ENCODE peak calls at places on chromosome 12, in ten cellular contexts. R is foreskin keratinocyte, V is pancreas, A is RWPE2, M is stomach, L is lower lobe of right lung, N is Peyer's patch, B is uterus, G is RWPE1, F is ovary. Y is an unnamed sample.

GRCh38 chr12:93913845-93914244 is 234.5 kb upstream of the PLXNC1 start:
- DNase-seq in R (no peak), V (no peak), A (no peak), M (no peak), L (no peak), N (no peak), B (no peak), G (no peak), F (no peak), Y (peak)

GRCh38 chr12:40016960-40017359 is 88.9 kb downstream of the SLC2A13 start:
- DNase-seq in R (no peak), V (no peak), A (no peak), M (no peak), L (no peak), N (peak), B (no peak), G (no peak), F (no peak), Y (no peak)

GRCh38 chr12:53324113-53324778 is 2.8 kb upstream of the AAAS start:
- DNase-seq in R (no peak), V (peak), A (no peak), M (peak), L (peak), N (peak), B (peak), G (no peak), F (peak), Y (peak)

GRCh38 chr12:6998708-6999451 is 19.4 kb downstream of the LPCAT3 start:
- DNase-seq in R (peak), V (peak), A (no peak), M (no peak), L (no peak), N (peak), B (no peak), G (peak), F (no peak), Y (peak)

GRCh38 chr12:14664434-14665023 is 31.9 kb downstream of the GUCY2C start:
- DNase-seq in R (no peak), V (no peak), A (no peak), M (peak), L (no peak), N (peak), B (no peak), G (peak), F (no peak), Y (peak)

GRCh38 chr12:43501705-43502104 is 50.3 kb downstream of the ADAMTS20 start:
- DNase-seq in R (no peak), V (no peak), A (no peak), M (no peak), L (no peak), N (no peak), B (no peak), G (peak), F (no peak), Y (peak)

GRCh38 chr12:41365653-41366131 is 177.6 kb downstream of the PDZRN4 start:
- DNase-seq in R (no peak), V (no peak), A (no peak), M (no peak), L (no peak), N (no peak), B (no peak), G (no peak), F (no peak), Y (no peak)

GRCh38 chr12:6345319-6346071 is 3.6 kb upstream of the TNFRSF1A start:
- DNase-seq in R (peak), V (peak), A (no peak), M (peak), L (no peak), N (peak), B (peak), G (peak), F (no peak), Y (peak)

GRCh38 chr12:120684523-120684932 is 2.4 kb upstream of the MLEC start:
- DNase-seq in R (no peak), V (no peak), A (no peak), M (no peak), L (no peak), N (no peak), B (no peak), G (no peak), F (no peak), Y (peak)

GRCh38 chr12:57738661-57739237 is at the start of gene AGAP2:
- DNase-seq in R (no peak), V (no peak), A (no peak), M (no peak), L (no peak), N (no peak), B (no peak), G (no peak), F (no peak), Y (no peak)

GRCh38 chr12:2682301-2683282 is 112.2 kb upstream of the FKBP4 start:
- DNase-seq in R (no peak), V (no peak), A (no peak), M (no peak), L (no peak), N (no peak), B (peak), G (peak), F (no peak), Y (peak)

GRCh38 chr12:123478762-123479161 is 20.8 kb downstream of the SNRNP35 start:
- DNase-seq in R (no peak), V (no peak), A (no peak), M (no peak), L (no peak), N (no peak), B (no peak), G (peak), F (no peak), Y (no peak)

GRCh38 chr12:106583578-106584103 is 837 bp downstream of the RFX4 start:
- DNase-seq in R (no peak), V (no peak), A (no peak), M (no peak), L (peak), N (no peak), B (no peak), G (no peak), F (no peak), Y (peak)

GRCh38 chr12:102965281-102966155 is 8.0 kb downstream of the ASCL1 start:
- DNase-seq in R (no peak), V (no peak), A (no peak), M (no peak), L (no peak), N (no peak), B (no peak), G (no peak), F (no peak), Y (no peak)

GRCh38 chr12:32595251-32595650 is 83.8 kb upstream of the DNM1L start:
- DNase-seq in R (peak), V (no peak), A (no peak), M (no peak), L (no peak), N (no peak), B (no peak), G (no peak), F (no peak), Y (peak)

GRCh38 chr12:68962855-68963455 is 30.0 kb upstream of the CPM start:
- DNase-seq in R (peak), V (no peak), A (no peak), M (no peak), L (no peak), N (no peak), B (no peak), G (no peak), F (no peak), Y (no peak)

GRCh38 chr12:15526033-15526432 is 203.7 kb downstream of the PTPRO start:
- DNase-seq in R (peak), V (no peak), A (no peak), M (no peak), L (no peak), N (no peak), B (no peak), G (no peak), F (no peak), Y (peak)

GRCh38 chr12:131836193-131836592 is 8.0 kb downstream of the MMP17 start:
- DNase-seq in R (no peak), V (no peak), A (no peak), M (no peak), L (no peak), N (no peak), B (no peak), G (no peak), F (no peak), Y (no peak)

GRCh38 chr12:9634177-9634803 is 26.6 kb upstream of the KLRB1 start:
- DNase-seq in R (no peak), V (peak), A (no peak), M (peak), L (no peak), N (peak), B (no peak), G (no peak), F (no peak), Y (peak)

GRCh38 chr12:100356646-100357223 is at the start of gene SLC17A8:
- DNase-seq in R (no peak), V (no peak), A (no peak), M (no peak), L (no peak), N (no peak), B (no peak), G (no peak), F (no peak), Y (no peak)

GRCh38 chr12:45518516-45519235 is 210.8 kb upstream of the ARID2 start:
- DNase-seq in R (no peak), V (no peak), A (no peak), M (no peak), L (no peak), N (no peak), B (no peak), G (no peak), F (no peak), Y (no peak)

GRCh38 chr12:103586132-103586531 is 941 bp upstream of the STAB2 start:
- DNase-seq in R (no peak), V (no peak), A (no peak), M (no peak), L (no peak), N (no peak), B (no peak), G (no peak), F (no peak), Y (no peak)

GRCh38 chr12:53750812-53751335 is 905 bp downstream of the CISTR start:
- DNase-seq in R (no peak), V (no peak), A (no peak), M (no peak), L (peak), N (peak), B (peak), G (no peak), F (peak), Y (no peak)

GRCh38 chr12:79689477-79690155 is 1.1 kb downstream of the PAWR start:
- DNase-seq in R (no peak), V (peak), A (no peak), M (peak), L (peak), N (peak), B (peak), G (no peak), F (peak), Y (peak)

GRCh38 chr12:75505706-75506312 is 5.6 kb downstream of the KRR1 start:
- DNase-seq in R (no peak), V (no peak), A (no peak), M (no peak), L (no peak), N (no peak), B (no peak), G (no peak), F (no peak), Y (no peak)

GRCh38 chr12:79934309-79935020 is 432 bp downstream of the PPP1R12A start:
- DNase-seq in R (peak), V (no peak), A (peak), M (peak), L (no peak), N (no peak), B (peak), G (peak), F (no peak), Y (no peak)

GRCh38 chr12:31868980-31869379 is 90.2 kb upstream of the RESF1 start:
- DNase-seq in R (peak), V (peak), A (peak), M (peak), L (no peak), N (no peak), B (no peak), G (peak), F (peak), Y (peak)

GRCh38 chr12:113720629-113721028 is 245.5 kb downstream of the RBM19 start:
- DNase-seq in R (no peak), V (no peak), A (no peak), M (no peak), L (no peak), N (no peak), B (no peak), G (no peak), F (no peak), Y (no peak)

GRCh38 chr12:63086149-63086915 is 64.7 kb downstream of the AVPR1A start:
- DNase-seq in R (no peak), V (no peak), A (no peak), M (peak), L (no peak), N (no peak), B (no peak), G (no peak), F (no peak), Y (no peak)

GRCh38 chr12:124633269-124633953 is 66.0 kb upstream of the NCOR2 start:
- DNase-seq in R (peak), V (no peak), A (no peak), M (no peak), L (no peak), N (no peak), B (no peak), G (peak), F (no peak), Y (peak)

GRCh38 chr12:44240186-44240585 is 404.3 kb downstream of the TMEM117 start:
- DNase-seq in R (no peak), V (no peak), A (no peak), M (no peak), L (no peak), N (no peak), B (no peak), G (no peak), F (no peak), Y (no peak)

GRCh38 chr12:60324746-60325145 is 728.9 kb downstream of the SLC16A7 start:
- DNase-seq in R (no peak), V (no peak), A (no peak), M (no peak), L (no peak), N (no peak), B (no peak), G (no peak), F (no peak), Y (no peak)

GRCh38 chr12:4133029-4133428 is 140.5 kb upstream of the CCND2 start:
- DNase-seq in R (no peak), V (no peak), A (peak), M (no peak), L (no peak), N (no peak), B (no peak), G (no peak), F (no peak), Y (no peak)

GRCh38 chr12:47981496-47982260 is 18.3 kb downstream of the TMEM106C start:
- DNase-seq in R (no peak), V (no peak), A (no peak), M (no peak), L (no peak), N (peak), B (no peak), G (no peak), F (peak), Y (no peak)

DNA sequence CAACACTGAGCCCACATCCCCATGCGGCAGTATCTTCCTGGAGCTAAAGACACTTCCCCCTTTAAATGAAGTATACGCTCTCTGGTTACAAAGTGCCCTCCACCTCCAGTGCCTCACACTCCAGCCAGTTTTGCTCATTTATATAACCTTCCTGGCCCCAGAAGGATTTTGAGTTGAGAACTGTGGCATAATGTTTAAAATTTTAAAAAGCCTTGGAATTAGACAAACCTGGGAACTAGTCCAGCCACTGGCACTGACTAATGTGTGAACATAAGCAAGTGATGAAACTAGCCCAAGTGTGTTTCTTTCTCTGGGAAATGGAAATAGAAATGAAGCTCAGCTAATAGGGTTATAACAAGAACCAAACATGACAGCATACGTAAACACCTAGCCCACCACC is 723.7 kb upstream of the USP15 start:
- DNase-seq in R (no peak), V (peak), A (no peak), M (no peak), L (no peak), N (no peak), B (no peak), G (no peak), F (no peak), Y (no peak)
- H3K27ac ChIP-seq in R (no peak), V (no peak), A (no peak), M (no peak), L (no peak), N (no peak), B (no peak), G (no peak), F (no peak), Y (no peak)

GRCh38 chr12:67217647-67218046 is 51.5 kb upstream of the CAND1 start:
- DNase-seq in R (no peak), V (no peak), A (no peak), M (no peak), L (no peak), N (no peak), B (no peak), G (no peak), F (no peak), Y (no peak)

GRCh38 chr12:67220065-67220464 is 49.1 kb upstream of the CAND1 start:
- DNase-seq in R (no peak), V (peak), A (no peak), M (no peak), L (no peak), N (no peak), B (no peak), G (peak), F (no peak), Y (no peak)

GRCh38 chr12:67223225-67223624 is 45.9 kb upstream of the CAND1 start:
- DNase-seq in R (no peak), V (no peak), A (no peak), M (no peak), L (no peak), N (no peak), B (no peak), G (no peak), F (no peak), Y (no peak)

GRCh38 chr12:67222302-67222701 is 46.9 kb upstream of the CAND1 start:
- DNase-seq in R (no peak), V (no peak), A (no peak), M (no peak), L (no peak), N (no peak), B (no peak), G (peak), F (no peak), Y (peak)
- TF ChIP-seq CTCF in R (peak), V (no peak), A (peak), M (no peak), L (no peak), N (no peak), B (no peak), G (peak), F (no peak), Y (peak)

GRCh38 chr12:72296389-72296788 is 24.2 kb downstream of the TRHDE start:
- DNase-seq in R (no peak), V (no peak), A (peak), M (no peak), L (no peak), N (no peak), B (no peak), G (peak), F (no peak), Y (peak)
- H3K27ac ChIP-seq in R (peak), V (no peak), A (peak), M (no peak), L (no peak), N (no peak), B (no peak), G (no peak), F (no peak), Y (peak)

GRCh38 chr12:112179341-112179740 is 54.0 kb downstream of the TRAFD1 start:
- DNase-seq in R (no peak), V (no peak), A (no peak), M (no peak), L (no peak), N (peak), B (no peak), G (no peak), F (no peak), Y (no peak)

GRCh38 chr12:112180422-112180821 is 55.1 kb downstream of the TRAFD1 start:
- DNase-seq in R (no peak), V (no peak), A (no peak), M (no peak), L (no peak), N (no peak), B (no peak), G (no peak), F (no peak), Y (no peak)

GRCh38 chr12:112178796-112179195 is 53.4 kb downstream of the TRAFD1 start:
- DNase-seq in R (no peak), V (no peak), A (no peak), M (no peak), L (no peak), N (peak), B (no peak), G (no peak), F (no peak), Y (no peak)

GRCh38 chr12:112182499-112182898 is 57.1 kb downstream of the TRAFD1 start:
- DNase-seq in R (no peak), V (no peak), A (no peak), M (no peak), L (no peak), N (no peak), B (no peak), G (no peak), F (no peak), Y (no peak)

GRCh38 chr12:112179936-112180335 is 54.6 kb downstream of the TRAFD1 start:
- DNase-seq in R (no peak), V (no peak), A (no peak), M (no peak), L (no peak), N (peak), B (no peak), G (no peak), F (no peak), Y (no peak)
- TF ChIP-seq CTCF in R (no peak), V (no peak), A (no peak), M (no peak), L (no peak), N (no peak), B (no peak), G (no peak), F (no peak), Y (no peak)

GRCh38 chr12:108839890-108840230 is 17.5 kb downstream of the SSH1 start:
- DNase-seq in R (no peak), V (no peak), A (no peak), M (no peak), L (peak), N (no peak), B (no peak), G (no peak), F (no peak), Y (no peak)
- H3K27ac ChIP-seq in R (no peak), V (no peak), A (peak), M (peak), L (peak), N (peak), B (peak), G (peak), F (no peak), Y (peak)